ENCODE peak calls at places on chromosomes 3 and 15, in nine cellular contexts. B is bronchial epithelial cell, T is activated B cell treated with CpG ODN at 0.5 μM for 24 hours, U is endothelial cell of umbilical vein, N is BJ, J is stomach, G is WTC11, F is hepatocyte, R is prostate gland. M is an unnamed sample.

GRCh38 chr15:70741677-70742293 is 21.6 kb downstream of the UACA start:
- DNase-seq in B (peak), T (no peak), U (peak), N (no peak), J (no peak), G (no peak), F (no peak), R (no peak), M (no peak)

GRCh38 chr15:95292790-95293450 is 1037.6 kb upstream of the NR2F2 start:
- DNase-seq in B (peak), T (no peak), U (no peak), N (no peak), J (peak), G (no peak), F (no peak), R (peak), M (no peak)

GRCh38 chr15:73862276-73862675 is 11.1 kb upstream of the TBC1D21 start:
- DNase-seq in B (peak), T (no peak), U (no peak), N (no peak), J (peak), G (no peak), F (no peak), R (no peak), M (no peak)

GRCh38 chr3:97930018-97930417 is 42.2 kb downstream of the RIOX2 start:
- DNase-seq in B (no peak), T (no peak), U (no peak), N (no peak), J (no peak), G (no peak), F (no peak), R (no peak), M (no peak)

GRCh38 chr3:77191640-77192039 is 151.7 kb downstream of the ROBO2 start:
- DNase-seq in B (no peak), T (no peak), U (no peak), N (no peak), J (no peak), G (no peak), F (no peak), R (no peak), M (no peak)

GRCh38 chr3:101978348-101978747 is 129.0 kb downstream of the NFKBIZ start:
- DNase-seq in B (no peak), T (no peak), U (no peak), N (no peak), J (no peak), G (no peak), F (no peak), R (no peak), M (no peak)

GRCh38 chr3:177348974-177349373 is 151.7 kb upstream of the TBL1XR1 start:
- DNase-seq in B (no peak), T (no peak), U (no peak), N (no peak), J (no peak), G (no peak), F (no peak), R (no peak), M (no peak)

GRCh38 chr15:68791431-68792283 is 29.0 kb downstream of the ANP32A start:
- DNase-seq in B (no peak), T (peak), U (no peak), N (no peak), J (no peak), G (no peak), F (no peak), R (no peak), M (no peak)

GRCh38 chr3:141011511-141012262 is 39.5 kb upstream of the SPSB4 start:
- DNase-seq in B (peak), T (peak), U (peak), N (no peak), J (peak), G (peak), F (peak), R (peak), M (peak)

GRCh38 chr15:98952381-98952803 is 55.2 kb downstream of the PGPEP1L start:
- DNase-seq in B (no peak), T (no peak), U (peak), N (no peak), J (peak), G (no peak), F (no peak), R (peak), M (no peak)

GRCh38 chr3:116474356-116475200 is 29.3 kb upstream of the LSAMP start:
- DNase-seq in B (no peak), T (no peak), U (no peak), N (no peak), J (no peak), G (no peak), F (no peak), R (no peak), M (no peak)

GRCh38 chr3:159832024-159832423 is 156.6 kb upstream of the IL12A start:
- DNase-seq in B (no peak), T (no peak), U (no peak), N (no peak), J (no peak), G (no peak), F (no peak), R (no peak), M (no peak)

GRCh38 chr3:189103208-189103607 is 68.6 kb upstream of the TPRG1 start:
- DNase-seq in B (peak), T (no peak), U (no peak), N (no peak), J (no peak), G (no peak), F (no peak), R (no peak), M (no peak)

GRCh38 chr3:149377408-149378111 is at the start of gene TM4SF1:
- DNase-seq in B (peak), T (no peak), U (peak), N (no peak), J (peak), G (no peak), F (peak), R (peak), M (no peak)

GRCh38 chr15:65087411-65087810 is 10.9 kb downstream of the KBTBD13 start:
- DNase-seq in B (no peak), T (no peak), U (no peak), N (no peak), J (no peak), G (no peak), F (no peak), R (peak), M (no peak)

GRCh38 chr3:11136871-11137626 is 17.2 kb upstream of the HRH1 start:
- DNase-seq in B (peak), T (no peak), U (peak), N (peak), J (no peak), G (no peak), F (peak), R (peak), M (peak)

GRCh38 chr3:65600888-65601287 is 437.8 kb downstream of the MAGI1 start:
- DNase-seq in B (no peak), T (no peak), U (no peak), N (no peak), J (no peak), G (no peak), F (no peak), R (no peak), M (no peak)

GRCh38 chr3:101235048-101235447 is 85.3 kb downstream of the IMPG2 start:
- DNase-seq in B (no peak), T (no peak), U (no peak), N (no peak), J (no peak), G (no peak), F (no peak), R (no peak), M (no peak)

GRCh38 chr3:160134964-160135363 is 90.3 kb upstream of the C3orf80 start:
- DNase-seq in B (peak), T (no peak), U (no peak), N (peak), J (no peak), G (no peak), F (no peak), R (no peak), M (peak)

GRCh38 chr15:59997070-59997701 is 6.9 kb upstream of the FOXB1 start:
- DNase-seq in B (no peak), T (peak), U (no peak), N (no peak), J (no peak), G (peak), F (no peak), R (no peak), M (no peak)

GRCh38 chr3:149848238-149848637 is 35.2 kb downstream of the RNF13 start:
- DNase-seq in B (no peak), T (no peak), U (no peak), N (no peak), J (no peak), G (no peak), F (no peak), R (no peak), M (no peak)

DNA sequence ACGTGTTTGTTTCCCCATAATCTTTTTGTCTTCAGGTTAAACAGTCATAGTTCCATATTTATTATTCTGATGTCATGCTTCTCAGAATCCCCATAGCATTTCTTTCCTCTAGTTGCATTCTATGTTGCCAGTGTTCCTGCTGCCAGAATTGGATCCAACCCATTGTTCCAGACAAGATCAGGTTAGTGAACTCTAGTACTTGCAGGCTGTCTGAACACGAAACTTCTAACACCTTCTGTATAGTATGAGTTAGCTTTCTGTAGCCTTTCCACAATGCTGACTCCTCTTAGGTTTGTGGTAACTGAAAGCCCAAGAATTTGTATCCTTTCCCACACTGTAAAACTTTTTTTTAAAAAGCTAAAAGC is 88.0 kb upstream of the ROPN1 start:
- DNase-seq in B (no peak), T (no peak), U (no peak), N (no peak), J (no peak), G (no peak), F (no peak), R (no peak), M (no peak)
- TF ChIP-seq CTCF in B (no peak), T (no peak), U (no peak), N (no peak), J (no peak), G (no peak), F (no peak), R (no peak), M (no peak)

GRCh38 chr3:45968706-45969105 is 25.4 kb downstream of the CXCR6 start:
- DNase-seq in B (peak), T (no peak), U (no peak), N (no peak), J (no peak), G (no peak), F (peak), R (no peak), M (no peak)

GRCh38 chr3:45966969-45967640 is 23.8 kb downstream of the CXCR6 start:
- DNase-seq in B (no peak), T (no peak), U (no peak), N (no peak), J (no peak), G (no peak), F (no peak), R (no peak), M (no peak)

GRCh38 chr3:45967724-45968123 is 24.5 kb downstream of the CXCR6 start:
- DNase-seq in B (no peak), T (no peak), U (no peak), N (no peak), J (peak), G (no peak), F (no peak), R (no peak), M (no peak)

GRCh38 chr3:45969152-45969551 is 25.9 kb downstream of the CXCR6 start:
- DNase-seq in B (no peak), T (no peak), U (no peak), N (no peak), J (no peak), G (no peak), F (no peak), R (no peak), M (no peak)

DNA sequence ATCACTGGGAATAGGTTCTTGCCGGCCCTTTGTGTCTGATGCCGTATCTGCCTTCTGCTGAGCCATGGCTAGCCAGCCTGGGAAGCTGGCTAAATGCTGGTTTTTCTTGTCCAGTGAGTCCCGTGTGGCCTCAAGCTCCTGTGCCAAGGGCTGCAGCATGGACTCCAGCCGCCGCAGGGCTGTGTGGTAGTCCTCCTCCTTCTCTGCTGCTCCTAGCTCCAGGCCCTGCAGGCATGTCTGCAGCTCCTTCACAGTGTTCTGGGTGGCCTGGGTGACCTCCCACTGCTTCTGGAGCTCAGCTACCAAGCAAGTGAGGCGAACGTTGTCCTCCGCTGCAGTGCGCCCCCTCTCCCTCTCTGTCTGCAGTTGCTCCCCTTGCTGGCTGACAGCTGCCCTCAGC is 24.9 kb downstream of the CXCR6 start:
- DNase-seq in B (no peak), T (no peak), U (no peak), N (no peak), J (peak), G (no peak), F (no peak), R (no peak), M (no peak)
- TF ChIP-seq CTCF in B (no peak), T (no peak), U (no peak), N (no peak), J (no peak), G (no peak), F (no peak), R (no peak), M (no peak)

GRCh38 chr3:52962160-52962559 is 64.8 kb upstream of the STIMATE start:
- DNase-seq in B (no peak), T (no peak), U (no peak), N (no peak), J (no peak), G (no peak), F (no peak), R (no peak), M (no peak)

GRCh38 chr3:52959773-52960172 is 62.4 kb upstream of the STIMATE start:
- DNase-seq in B (no peak), T (no peak), U (no peak), N (no peak), J (no peak), G (no peak), F (no peak), R (no peak), M (no peak)
- TF ChIP-seq CTCF in B (no peak), T (no peak), U (no peak), N (no peak), J (no peak), G (no peak), F (no peak), R (no peak), M (no peak)

GRCh38 chr3:197798863-197799262 is 7.8 kb downstream of the LRCH3 start:
- DNase-seq in B (no peak), T (no peak), U (no peak), N (no peak), J (no peak), G (no peak), F (no peak), R (no peak), M (no peak)

GRCh38 chr3:197796087-197796486 is 5.0 kb downstream of the LRCH3 start:
- DNase-seq in B (no peak), T (no peak), U (no peak), N (no peak), J (no peak), G (no peak), F (no peak), R (no peak), M (no peak)

GRCh38 chr3:197802505-197803459 is 11.7 kb downstream of the LRCH3 start:
- DNase-seq in B (no peak), T (no peak), U (no peak), N (no peak), J (no peak), G (no peak), F (no peak), R (no peak), M (no peak)

GRCh38 chr3:197800379-197800778 is 9.3 kb downstream of the LRCH3 start:
- DNase-seq in B (no peak), T (no peak), U (no peak), N (no peak), J (no peak), G (no peak), F (no peak), R (no peak), M (no peak)

DNA sequence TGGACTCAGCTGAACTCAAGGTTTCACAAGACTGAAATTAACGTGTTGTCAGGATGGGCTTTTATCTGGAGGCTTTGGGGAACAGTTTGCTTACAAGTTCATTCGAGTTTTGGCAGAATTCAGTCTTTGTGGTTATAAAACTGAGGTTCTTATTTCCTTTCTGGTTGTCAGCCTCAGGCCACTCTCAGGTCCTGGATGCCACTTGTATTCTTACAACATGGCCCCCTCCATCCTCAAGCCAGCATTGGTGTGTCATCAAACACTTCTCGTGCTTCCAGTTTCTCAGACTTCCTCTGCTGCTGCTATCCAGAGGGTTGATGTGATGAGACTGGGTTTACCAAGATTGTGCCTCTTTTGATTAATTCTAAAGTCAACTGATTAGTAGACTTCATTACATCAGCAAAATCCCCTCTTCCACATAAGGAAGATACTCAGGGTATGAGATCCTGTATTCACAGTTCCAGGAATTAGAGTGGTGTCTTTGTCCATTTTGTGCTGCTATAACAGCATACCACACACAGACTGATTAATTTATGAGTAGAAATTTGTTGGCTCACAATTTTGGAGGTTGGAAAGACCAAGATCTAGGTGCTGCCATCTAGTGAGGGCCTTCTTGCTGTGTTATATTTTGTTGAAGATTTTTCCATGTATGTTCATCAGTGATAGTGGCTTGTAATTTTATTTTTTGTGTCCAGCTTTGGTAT is 10.9 kb downstream of the LRCH3 start:
- DNase-seq in B (peak), T (no peak), U (peak), N (peak), J (no peak), G (no peak), F (no peak), R (no peak), M (no peak)
- TF ChIP-seq CTCF in B (peak), T (no peak), U (peak), N (peak), J (no peak), G (no peak), F (no peak), R (no peak), M (peak)